ENCODE peak calls at places on chromosomes 4 and X, in seven cellular contexts. H is AG04450, O is tibial nerve, T is heart left ventricle, F is left ventricle myocardium inferior, Q is small intestine, I is HCT116. X is an unnamed sample.

GRCh38 chr4:89026542-89026941 is 30.4 kb downstream of the FAM13A start:
- DNase-seq in Q (no peak), F (no peak), T (no peak), H (no peak), I (no peak), O (no peak), X (no peak)

GRCh38 chrX:56726609-56727008 is 2.4 kb upstream of the NBDY start:
- DNase-seq in H (peak), T (no peak), Q (peak), O (peak), I (no peak), F (no peak), X (no peak)

GRCh38 chrX:13898084-13898483 is 81.2 kb upstream of the GPM6B start:
- DNase-seq in F (no peak), Q (no peak), O (peak), H (no peak), T (peak), I (no peak), X (no peak)

GRCh38 chr4:156291317-156291716 is 337.7 kb upstream of the CTSO start:
- DNase-seq in O (no peak), I (no peak), Q (no peak), T (no peak), H (peak), F (no peak), X (no peak)

GRCh38 chrX:103585421-103586313 is at the start of gene TCEAL4:
- DNase-seq in Q (peak), O (peak), F (peak), H (no peak), I (no peak), T (peak), X (peak)

GRCh38 chrX:143027262-143027661 is 1.5 kb downstream of the SPANXN4 start:
- DNase-seq in F (no peak), H (no peak), O (no peak), I (no peak), Q (no peak), T (no peak), X (no peak)

GRCh38 chr4:1855334-1856070 is 454 bp downstream of the LETM1 start:
- DNase-seq in H (no peak), T (peak), Q (no peak), I (no peak), F (peak), O (no peak), X (peak)

GRCh38 chrX:134377537-134377936 is 82.4 kb upstream of the HPRT1 start:
- DNase-seq in F (no peak), H (no peak), O (no peak), Q (peak), I (no peak), T (no peak), X (no peak)

GRCh38 chr4:40309250-40309774 is 25.8 kb upstream of the CHRNA9 start:
- DNase-seq in T (peak), Q (peak), H (peak), O (peak), F (peak), I (peak), X (peak)

GRCh38 chr4:75598390-75598789 is 31.9 kb downstream of the CDKL2 start:
- DNase-seq in H (peak), I (no peak), T (no peak), O (no peak), Q (no peak), F (no peak), X (no peak)

GRCh38 chr4:159357350-159357749 is 254.5 kb downstream of the RAPGEF2 start:
- DNase-seq in T (no peak), I (no peak), O (no peak), Q (no peak), H (no peak), F (no peak), X (no peak)

GRCh38 chrX:51891821-51892551 is 1.4 kb upstream of the MAGED1 start:
- DNase-seq in F (peak), O (peak), Q (no peak), I (no peak), T (peak), H (peak), X (no peak)

GRCh38 chrX:104137496-104137895 is 19.3 kb downstream of the SLC25A53 start:
- DNase-seq in Q (no peak), I (peak), O (no peak), F (no peak), H (no peak), T (no peak), X (no peak)

GRCh38 chrX:38060331-38060878 is 54.1 kb downstream of the SYTL5 start:
- DNase-seq in O (no peak), Q (no peak), F (no peak), T (no peak), I (no peak), H (no peak), X (no peak)

GRCh38 chr4:1604706-1605205 is 79.4 kb downstream of the FAM53A start:
- DNase-seq in F (no peak), O (no peak), T (peak), I (no peak), H (no peak), Q (peak), X (no peak)

GRCh38 chr4:53854991-53855885 is 209.2 kb downstream of the CHIC2 start:
- DNase-seq in I (no peak), F (no peak), H (no peak), O (no peak), T (peak), Q (no peak), X (no peak)

GRCh38 chr4:157170321-157170720 is 50.2 kb upstream of the GRIA2 start:
- DNase-seq in O (no peak), T (no peak), F (no peak), H (no peak), I (no peak), Q (no peak), X (no peak)

GRCh38 chr4:26490111-26490979 is at the start of gene CCKAR:
- DNase-seq in Q (no peak), H (no peak), I (no peak), O (no peak), T (no peak), F (no peak), X (no peak)

GRCh38 chrX:41005445-41005992 is 79.7 kb upstream of the USP9X start:
- DNase-seq in F (no peak), Q (no peak), H (no peak), I (no peak), O (no peak), T (no peak), X (no peak)

GRCh38 chr4:78362310-78362709 is 189.3 kb upstream of the ANXA3 start:
- DNase-seq in H (no peak), T (no peak), Q (no peak), O (no peak), F (no peak), I (no peak), X (no peak)

GRCh38 chr4:103915224-103915869 is 195.6 kb upstream of the TACR3 start:
- DNase-seq in O (no peak), Q (peak), H (no peak), T (no peak), F (no peak), I (peak), X (no peak)

GRCh38 chr4:1723131-1723801 is 1.9 kb downstream of the TACC3 start:
- DNase-seq in Q (no peak), T (no peak), F (no peak), I (no peak), H (no peak), O (no peak), X (no peak)

GRCh38 chr4:22237155-22237751 is 278.6 kb downstream of the ADGRA3 start:
- DNase-seq in H (no peak), T (no peak), F (no peak), I (peak), O (no peak), Q (peak), X (no peak)

GRCh38 chrX:102765217-102765616 is 44.7 kb downstream of the GPRASP3 start:
- DNase-seq in O (peak), Q (no peak), T (no peak), F (no peak), I (no peak), H (no peak), X (no peak)

GRCh38 chr4:57426779-57427395 is 316.7 kb upstream of the IGFBP7 start:
- DNase-seq in H (peak), I (peak), T (peak), Q (peak), O (peak), F (peak), X (peak)

GRCh38 chrX:97482901-97483300 is 599.2 kb downstream of the RPA4 start:
- DNase-seq in H (no peak), F (no peak), O (no peak), I (no peak), Q (no peak), T (no peak), X (no peak)

GRCh38 chr4:187993827-187994226 is 1.7 kb upstream of the ZFP42 start:
- DNase-seq in Q (no peak), T (no peak), F (no peak), H (no peak), O (no peak), I (peak), X (no peak)

GRCh38 chrX:73214366-73215094 is at the start of gene NAP1L2:
- DNase-seq in T (peak), F (peak), I (no peak), O (peak), Q (no peak), H (no peak), X (no peak)

GRCh38 chr4:6093671-6094070 is 75.4 kb upstream of the C4orf50 start:
- DNase-seq in H (no peak), I (no peak), F (no peak), O (no peak), Q (no peak), T (no peak), X (no peak)

GRCh38 chr4:110505440-110505839 is 29.5 kb downstream of the ENPEP start:
- DNase-seq in I (no peak), O (no peak), Q (no peak), T (no peak), H (no peak), F (no peak), X (no peak)

GRCh38 chr4:173505924-173506779 is 23.9 kb downstream of the HAND2 start:
- DNase-seq in I (peak), T (peak), H (no peak), F (peak), O (peak), Q (peak), X (no peak)

DNA sequence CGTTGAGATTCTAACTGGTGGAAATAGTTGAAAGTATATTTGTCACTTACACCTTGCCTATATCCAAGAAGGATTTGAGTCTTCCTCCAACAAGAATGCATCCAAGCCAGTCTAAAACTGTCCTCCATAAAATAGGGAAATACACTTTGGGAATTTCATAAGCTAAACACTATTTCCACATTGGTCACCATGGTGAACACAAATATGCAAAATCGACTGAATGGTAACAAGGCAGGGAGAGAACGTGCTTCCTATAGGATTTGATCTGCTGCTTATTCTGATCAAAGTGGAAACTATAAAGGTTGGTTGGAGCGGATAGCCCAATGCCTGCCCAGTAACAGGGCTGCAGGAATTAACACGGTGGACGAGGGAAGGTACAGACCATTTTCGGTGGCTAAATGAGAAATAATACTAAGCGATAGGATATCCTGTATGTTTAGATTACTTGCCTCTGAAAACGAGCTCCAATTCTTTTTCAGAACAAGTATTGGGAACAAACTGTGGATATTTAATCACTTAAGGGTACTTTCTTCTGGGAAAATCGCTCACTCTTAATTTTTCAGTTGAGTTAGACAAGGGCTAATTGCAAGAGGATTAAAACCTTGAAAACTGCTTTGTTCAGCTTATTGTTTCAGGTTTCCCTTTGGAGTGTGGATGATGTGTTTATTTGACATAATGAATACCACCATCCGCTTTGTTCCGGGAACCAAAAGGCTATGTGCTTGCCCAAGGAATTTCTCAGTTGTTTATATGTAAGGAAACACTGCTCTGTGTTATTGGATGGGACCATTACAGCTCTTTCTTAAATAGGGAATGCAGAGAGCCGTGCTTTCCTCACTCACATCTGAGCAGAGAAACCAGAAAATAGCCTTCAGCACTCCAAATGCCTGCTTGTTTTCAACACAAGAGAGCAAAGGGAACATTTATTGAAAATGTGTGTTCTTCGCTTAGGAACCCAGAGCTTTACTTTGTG is 194.4 kb downstream of the CBR4 start:
- DNase-seq in Q (no peak), O (no peak), T (no peak), F (no peak), I (no peak), H (peak), X (no peak)
- H3K4me3 ChIP-seq in Q (no peak), O (no peak), T (no peak), F (peak), I (no peak), H (peak), X (no peak)

GRCh38 chr4:76606662-76607265 is 171.7 kb downstream of the SHROOM3 start:
- DNase-seq in T (no peak), H (no peak), F (no peak), I (no peak), O (no peak), Q (no peak), X (no peak)
- H3K27ac ChIP-seq in T (no peak), H (no peak), F (no peak), I (no peak), O (peak), Q (no peak), X (no peak)

GRCh38 chr4:15001825-15002658 is at the start of gene CPEB2:
- DNase-seq in F (peak), I (peak), H (peak), T (peak), Q (peak), O (peak), X (peak)
- H3K4me3 ChIP-seq in F (peak), I (peak), H (peak), T (peak), Q (peak), O (peak), X (peak)

GRCh38 chr4:24240655-24241054 is 343.7 kb downstream of the DHX15 start:
- DNase-seq in O (no peak), F (no peak), H (no peak), I (no peak), T (no peak), Q (no peak), X (no peak)
- H3K27ac ChIP-seq in O (peak), F (no peak), H (no peak), I (no peak), T (no peak), Q (no peak), X (no peak)

DNA sequence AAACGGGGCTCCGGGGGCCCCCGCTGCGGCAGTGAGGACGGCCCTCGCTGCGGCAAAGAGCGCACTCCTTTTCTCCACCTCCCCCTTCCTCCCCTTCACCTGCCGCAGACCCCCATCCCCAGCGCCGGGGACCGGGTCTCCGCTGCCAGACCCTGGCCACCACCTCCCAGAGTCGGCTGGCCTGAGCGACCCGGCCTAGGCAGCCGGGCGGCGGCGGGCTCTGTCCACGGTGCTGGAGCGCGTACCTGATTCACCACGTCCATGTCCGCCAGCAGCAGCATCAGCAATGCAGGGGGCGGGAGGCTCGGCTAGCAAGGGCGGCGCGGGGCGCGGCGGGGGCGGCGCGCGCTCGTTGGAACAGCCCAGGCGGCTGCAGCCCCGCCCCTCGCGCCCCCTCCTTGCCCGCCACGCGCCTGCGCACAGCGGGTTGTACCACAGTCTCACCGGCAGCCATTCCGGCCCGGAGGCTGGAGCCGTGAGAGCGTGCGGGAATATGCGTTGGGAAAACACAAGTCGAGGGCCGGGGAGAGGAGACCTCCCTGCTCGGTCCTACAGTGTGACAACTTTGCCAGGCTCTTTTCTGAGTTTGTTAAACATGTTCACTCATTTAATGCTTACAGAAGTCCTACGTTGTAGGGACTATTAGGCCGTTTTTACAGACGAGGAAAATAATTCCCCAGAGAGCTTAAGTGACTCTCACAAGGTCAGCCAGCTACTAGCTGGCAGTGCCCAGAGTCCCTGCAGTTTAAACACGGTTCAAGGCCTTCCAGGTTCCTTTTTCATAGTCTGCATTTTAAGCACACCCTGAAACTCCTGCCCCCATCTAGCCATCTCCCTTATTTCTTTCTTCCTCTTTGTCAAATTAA is at the start of gene SYP:
- DNase-seq in Q (peak), F (peak), O (peak), I (peak), T (peak), H (peak), X (peak)
- H3K4me3 ChIP-seq in Q (peak), F (peak), O (peak), I (peak), T (peak), H (peak), X (no peak)

GRCh38 chr4:140054861-140055260 is 99.1 kb downstream of the MAML3 start:
- DNase-seq in O (no peak), T (no peak), Q (no peak), F (no peak), I (no peak), H (no peak), X (no peak)
- H3K27ac ChIP-seq in O (no peak), T (no peak), Q (no peak), F (no peak), I (no peak), H (no peak), X (no peak)

DNA sequence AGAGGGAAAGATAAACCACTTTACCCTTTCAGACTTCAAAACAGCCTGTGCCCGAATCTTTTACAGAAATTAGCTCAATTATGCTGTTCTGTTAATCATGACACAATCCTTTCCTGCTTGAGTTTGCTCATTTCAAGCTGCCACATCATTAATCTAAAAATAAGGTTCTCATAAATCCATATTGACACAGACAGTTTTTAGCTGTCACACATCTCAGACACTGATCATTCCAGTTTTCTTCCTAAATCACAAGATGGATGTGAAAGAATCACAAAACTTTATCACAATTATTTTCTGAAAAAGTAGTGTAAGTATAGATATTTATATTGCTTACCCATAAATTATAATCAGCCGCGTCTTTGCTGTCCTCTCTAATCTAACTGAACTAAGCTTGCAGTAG is 27.9 kb upstream of the AMELX start:
- DNase-seq in O (no peak), H (no peak), T (no peak), I (no peak), F (no peak), Q (no peak), X (no peak)
- H3K4me3 ChIP-seq in O (no peak), H (no peak), T (peak), I (no peak), F (peak), Q (no peak), X (no peak)